ENCODE peak calls at places on chromosomes 13 and 19, in six cellular contexts. D is neural crest cell, T is skeletal muscle cell, U is body of pancreas, A is GM23248, S is GM03348. G is an unnamed sample.

GRCh38 chr13:99158846-99159245 is 41.8 kb upstream of the UBAC2 start:
- DNase-seq in S (no peak), A (no peak), D (no peak), U (no peak), T (no peak), G (no peak)

GRCh38 chr19:343451-343931 is 1.1 kb downstream of the MIER2 start:
- DNase-seq in T (no peak), D (no peak), S (no peak), A (peak), U (no peak), G (no peak)

GRCh38 chr13:30466358-30466714 is 600 bp upstream of the HMGB1 start:
- DNase-seq in U (no peak), A (peak), D (no peak), S (no peak), T (no peak), G (no peak)

GRCh38 chr19:23283925-23284324 is 33.7 kb upstream of the ZNF724 start:
- DNase-seq in S (peak), D (peak), T (no peak), A (peak), U (peak), G (peak)

GRCh38 chr19:52665047-52665446 is 26.9 kb upstream of the ZNF83 start:
- DNase-seq in S (no peak), U (no peak), A (no peak), D (no peak), T (no peak), G (no peak)

GRCh38 chr19:56066152-56067023 is 54.7 kb downstream of the ZNF787 start:
- DNase-seq in S (peak), U (peak), A (peak), T (no peak), D (peak), G (peak)

GRCh38 chr19:3881272-3882040 is 971 bp downstream of the ATCAY start:
- DNase-seq in T (no peak), D (no peak), U (no peak), S (no peak), A (no peak), G (no peak)

GRCh38 chr13:25493930-25494707 is 122.3 kb downstream of the ATP8A2 start:
- DNase-seq in U (no peak), S (no peak), D (no peak), A (no peak), T (no peak), G (no peak)

GRCh38 chr13:85974604-85975366 is 175.6 kb upstream of the SLITRK6 start:
- DNase-seq in T (no peak), A (no peak), D (no peak), U (no peak), S (no peak), G (no peak)

GRCh38 chr19:45976180-45976579 is 2.5 kb upstream of the NOVA2 start:
- DNase-seq in S (no peak), A (peak), D (no peak), U (no peak), T (no peak), G (no peak)

GRCh38 chr13:107838592-107839161 is 376.7 kb downstream of the LIG4 start:
- DNase-seq in U (no peak), S (no peak), A (no peak), T (no peak), D (no peak), G (no peak)

GRCh38 chr13:48828962-48829405 is 146.7 kb upstream of the FNDC3A start:
- DNase-seq in U (peak), A (no peak), D (no peak), S (no peak), T (no peak), G (no peak)

GRCh38 chr13:50589139-50589538 is 254.4 kb downstream of the DLEU7 start:
- DNase-seq in U (no peak), A (peak), D (no peak), T (peak), S (peak), G (no peak)

GRCh38 chr19:15584541-15585115 is 30.4 kb upstream of the CYP4F8 start:
- DNase-seq in T (peak), D (peak), U (peak), A (peak), S (peak), G (peak)

GRCh38 chr13:87941244-87941643 is 270.1 kb downstream of the SLITRK5 start:
- DNase-seq in S (no peak), D (no peak), U (no peak), A (no peak), T (no peak), G (no peak)

GRCh38 chr13:112940236-112940635 is 28.8 kb upstream of the MCF2L start:
- DNase-seq in U (no peak), T (no peak), D (no peak), S (no peak), A (no peak), G (no peak)

GRCh38 chr13:39415403-39415802 is 187.6 kb downstream of the LHFPL6 start:
- DNase-seq in S (peak), U (peak), D (peak), A (peak), T (no peak), G (no peak)

GRCh38 chr19:5857203-5858081 is 6.2 kb upstream of the FUT3 start:
- DNase-seq in A (no peak), D (no peak), T (no peak), S (no peak), U (no peak), G (no peak)

G was measured in stimulated activated naive CD4-positive, alpha-beta T cell.